ENCODE peak calls at places on chromosomes 16 and 17, in four cellular contexts. U, Y, V and E are unnamed samples.
A peak's percentile ranks its signal among the peaks of the same experiment; 100 is the strongest.

GRCh38 chr17:16817201-16817600 is 127.2 kb downstream of the CCDC144A start:
- DNase-seq in Y (no peak), U (no peak), V (peak; percentile 48), E (no peak)

GRCh38 chr16:84561291-84561690 is 56.6 kb downstream of the COTL1 start:
- DNase-seq in Y (no peak), V (no peak), U (no peak), E (no peak)

GRCh38 chr17:283911-284675 is 68.5 kb downstream of the RPH3AL start:
- DNase-seq in Y (no peak), V (peak; percentile 38), U (peak; percentile 79), E (no peak)

GRCh38 chr16:8822403-8822802 is 24.8 kb downstream of the PMM2 start:
- DNase-seq in Y (no peak), V (no peak), U (no peak), E (no peak)

GRCh38 chr17:28622186-28622585 is 8.2 kb upstream of the RSKR start:
- DNase-seq in V (no peak), U (no peak), Y (no peak), E (no peak)

GRCh38 chr16:75304521-75305363 is 53.3 kb upstream of the BCAR1 start:
- DNase-seq in Y (no peak), U (peak; percentile 89), V (peak; percentile 74), E (no peak)

GRCh38 chr16:58121132-58121531 is 8.0 kb downstream of the CFAP20 start:
- DNase-seq in U (peak; percentile 26), V (no peak), Y (no peak), E (no peak)

GRCh38 chr16:1691276-1691675 is 13.2 kb downstream of the JPT2 start:
- DNase-seq in V (no peak), Y (no peak), U (no peak), E (no peak)

GRCh38 chr17:27294689-27295630 is 1.0 kb downstream of the WSB1 start:
- DNase-seq in V (peak; percentile 83), U (peak; percentile 88), Y (no peak), E (no peak)

DNA sequence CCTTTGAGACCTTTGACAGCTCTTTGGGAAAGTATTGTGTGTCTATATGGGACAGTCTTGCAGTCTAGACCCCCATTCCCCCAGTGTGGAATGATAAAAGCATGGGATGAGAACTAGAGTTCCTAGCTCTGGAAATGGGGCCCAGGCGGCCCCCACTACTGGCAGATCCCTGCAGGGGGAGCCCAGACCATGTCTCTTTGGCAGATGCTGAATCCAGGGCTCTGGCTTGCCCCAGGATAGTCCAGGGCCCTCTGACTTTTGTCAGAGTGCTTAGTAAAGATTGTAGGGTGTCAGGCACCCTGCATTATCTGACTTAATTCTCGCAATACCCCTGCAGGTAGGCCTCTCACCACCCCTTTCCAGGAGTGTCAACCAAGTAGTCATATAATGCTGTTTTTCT is 8.3 kb downstream of the ALKBH5 start:
- DNase-seq in Y (no peak), U (no peak), V (no peak), E (no peak)
- TF ChIP-seq CTCF in Y (peak; percentile 18), U (no peak), V (peak; percentile 21), E (no peak)

GRCh38 chr17:30823425-30823824 is 1.1 kb downstream of the CRLF3 start:
- DNase-seq in Y (no peak), U (no peak), V (no peak), E (no peak)

GRCh38 chr17:30824356-30825145 is at the start of gene CRLF3:
- DNase-seq in Y (peak; percentile 87), U (peak; percentile 97), V (peak; percentile 94), E (peak; percentile 85)

GRCh38 chr17:30824002-30824355 is 513 bp downstream of the CRLF3 start:
- DNase-seq in Y (no peak), U (no peak), V (no peak), E (no peak)

GRCh38 chr17:30819941-30820705 is 4.4 kb downstream of the CRLF3 start:
- DNase-seq in Y (no peak), V (no peak), U (no peak), E (no peak)

DNA sequence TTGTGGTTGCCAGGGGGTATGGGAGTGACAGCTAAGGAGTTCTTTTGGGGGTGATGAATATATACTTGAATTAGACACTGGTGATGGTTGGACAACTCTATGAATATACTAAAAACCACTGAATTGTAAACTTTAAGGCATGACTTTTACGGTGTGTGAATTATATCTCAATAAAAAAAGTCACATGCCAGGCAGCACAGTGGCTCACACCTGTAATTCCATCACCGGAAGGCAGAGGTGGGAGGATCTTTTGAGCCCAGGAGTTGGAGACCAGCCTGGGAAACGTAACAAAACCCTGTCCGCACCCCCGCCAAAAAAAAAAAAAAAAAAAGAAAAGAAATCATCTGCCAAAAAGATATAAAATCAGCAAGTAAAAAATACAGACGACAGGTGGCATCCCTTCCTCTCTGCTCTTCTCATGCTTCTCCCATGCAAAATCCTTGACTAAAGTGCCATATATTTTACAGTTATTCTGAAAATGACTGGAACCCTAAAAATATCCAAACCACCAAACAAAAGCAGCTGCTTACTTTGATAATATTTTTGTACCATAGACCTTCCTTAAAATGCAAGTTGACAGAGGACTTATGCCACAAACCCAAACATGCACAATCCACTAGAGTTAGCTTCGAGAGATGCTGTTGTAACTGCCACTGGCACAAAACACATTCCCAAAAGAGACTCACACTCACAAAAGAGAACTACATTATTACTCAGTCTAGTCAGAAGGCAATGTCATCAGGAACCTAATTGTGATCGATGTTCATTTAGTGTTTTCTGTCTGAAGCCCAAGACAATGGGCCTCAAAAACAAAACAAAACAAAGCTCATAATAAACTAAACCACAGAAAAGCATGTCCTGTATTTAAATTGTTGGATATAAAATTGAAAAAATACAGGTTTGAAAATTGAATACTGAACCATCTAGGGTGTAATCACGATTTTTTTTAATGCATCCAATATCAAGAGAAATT is 2.5 kb downstream of the CRLF3 start:
- DNase-seq in Y (no peak), V (no peak), U (no peak), E (no peak)
- TF ChIP-seq CTCF in Y (no peak), V (no peak), U (no peak), E (no peak)

GRCh38 chr17:13017623-13018462 is at the start of gene ELAC2:
- DNase-seq in V (peak; percentile 99), U (peak; percentile 99), Y (peak; percentile 92), E (peak; percentile 97)
- TF ChIP-seq CTCF in V (peak; percentile 24), U (no peak), Y (peak; percentile 30), E (no peak)

GRCh38 chr17:15436399-15437369 is 30.7 kb downstream of the CDRT4 start:
- DNase-seq in U (peak; percentile 94), Y (no peak), V (peak; percentile 70), E (no peak)
- TF ChIP-seq CTCF in U (no peak), Y (peak; percentile 19), V (no peak), E (no peak)

GRCh38 chr16:17830651-17831050 is 359.9 kb upstream of the XYLT1 start:
- DNase-seq in V (no peak), U (no peak), Y (no peak), E (no peak)
- TF ChIP-seq CTCF in V (no peak), U (no peak), Y (no peak), E (no peak)

DNA sequence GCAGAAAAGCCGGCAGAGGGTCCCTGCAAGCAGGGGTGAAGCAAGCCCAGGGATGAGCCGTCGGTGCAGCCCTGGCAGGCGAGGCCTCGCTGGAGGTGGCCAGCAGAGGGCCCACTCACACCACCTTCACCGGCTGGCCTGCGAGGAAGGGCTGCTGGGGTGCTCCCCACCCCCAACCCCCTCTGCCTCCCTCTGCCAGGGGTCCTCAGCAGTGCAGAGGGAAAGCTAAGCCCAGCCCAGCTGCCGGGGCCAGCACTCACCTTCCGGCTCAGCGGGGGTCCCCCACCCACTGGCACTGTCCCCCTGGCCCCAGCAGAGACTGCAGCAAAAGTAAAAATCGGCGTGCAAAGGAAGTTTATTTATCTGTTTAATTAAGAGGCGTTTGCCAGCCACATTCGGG is 113.4 kb downstream of the ENGASE start:
- DNase-seq in U (no peak), Y (peak; percentile 37), V (no peak), E (no peak)
- TF ChIP-seq CTCF in U (no peak), Y (peak; percentile 67), V (peak; percentile 19), E (peak; percentile 38)

GRCh38 chr16:68596266-68596665 is 48.8 kb upstream of the CDH3 start:
- DNase-seq in U (no peak), V (no peak), Y (no peak), E (no peak)

GRCh38 chr16:68592466-68593337 is 52.4 kb upstream of the CDH3 start:
- DNase-seq in Y (no peak), V (no peak), U (no peak), E (no peak)

DNA sequence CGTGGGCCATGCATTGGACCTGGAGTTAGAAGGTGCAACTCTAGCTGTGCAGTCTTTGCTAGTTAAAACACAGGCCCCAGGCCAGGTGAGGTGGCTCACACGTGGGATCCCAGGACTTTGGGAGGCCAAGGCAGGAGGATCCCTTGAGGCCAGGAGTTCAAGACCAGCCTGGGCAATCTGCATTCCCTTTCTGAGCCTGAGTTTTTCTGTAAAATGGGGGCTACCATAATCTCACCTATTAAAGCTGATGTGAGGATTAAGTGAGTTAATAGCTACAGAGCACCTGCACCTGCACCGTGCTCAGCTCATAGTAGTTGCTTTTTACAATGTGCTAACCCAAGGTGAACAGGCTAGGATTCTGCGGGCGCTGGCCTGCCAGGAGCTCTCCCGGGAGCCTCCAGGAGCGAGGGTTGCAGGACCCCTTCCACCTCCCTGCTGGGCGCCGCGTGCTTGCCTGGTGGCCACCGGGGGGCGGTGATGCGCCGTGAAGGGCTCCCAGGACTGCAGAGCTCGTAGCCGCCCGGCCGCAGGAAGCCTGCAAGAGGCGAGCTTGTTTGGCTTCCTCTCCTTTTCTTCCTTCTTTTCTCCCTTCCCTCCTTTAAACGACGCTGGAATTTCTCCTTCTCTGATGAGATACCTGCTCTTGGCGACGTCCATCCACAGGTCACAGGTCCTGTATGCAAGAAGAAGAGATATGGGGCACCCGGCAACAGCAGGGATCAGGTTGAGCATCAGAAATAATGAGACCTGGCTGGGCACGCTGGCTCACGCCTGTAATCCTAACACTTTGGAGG is 51.3 kb downstream of the ZFP90 start:
- DNase-seq in Y (peak; percentile 59), U (peak; percentile 83), V (no peak), E (peak; percentile 86)
- TF ChIP-seq CTCF in Y (peak; percentile 74), U (no peak), V (no peak), E (peak; percentile 61)

GRCh38 chr16:22188595-22189442 is 17.3 kb upstream of the EEF2K start:
- DNase-seq in Y (peak; percentile 51), V (peak; percentile 80), U (peak; percentile 93), E (peak; percentile 65)

GRCh38 chr16:22188267-22188594 is 17.8 kb upstream of the EEF2K start:
- DNase-seq in Y (no peak), V (no peak), U (no peak), E (no peak)

GRCh38 chr16:22183901-22184614 is 21.8 kb downstream of the SDR42E2 start:
- DNase-seq in V (no peak), Y (no peak), U (no peak), E (no peak)

GRCh38 chr16:22184615-22184968 is 21.5 kb upstream of the EEF2K start:
- DNase-seq in V (no peak), U (no peak), Y (no peak), E (no peak)

DNA sequence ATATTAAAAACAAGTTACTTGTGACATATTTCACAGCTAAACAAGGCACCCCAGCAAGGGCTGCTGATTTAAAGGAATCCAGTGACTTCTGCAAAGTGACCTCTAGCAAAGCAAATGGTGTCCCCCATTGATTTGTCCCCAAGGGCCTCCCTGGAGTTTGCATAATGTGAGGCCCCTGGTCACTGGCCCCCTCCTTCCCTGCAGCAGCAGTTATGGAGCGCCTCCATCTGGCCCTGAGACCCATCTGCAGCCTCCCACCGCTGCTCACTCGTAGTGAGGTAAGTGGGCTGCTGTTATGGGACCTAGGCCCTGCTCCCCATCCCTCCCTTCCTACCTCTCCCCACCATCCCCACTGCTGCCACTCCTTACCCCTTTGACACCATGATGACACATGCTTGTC is 19.6 kb upstream of the EEF2K start:
- DNase-seq in V (no peak), U (no peak), Y (no peak), E (no peak)
- TF ChIP-seq CTCF in V (no peak), U (no peak), Y (peak; percentile 43), E (no peak)